ENCODE peak calls at places on chromosomes 5 and 9, in four cellular contexts. J is MM.1S, C is HepG2, W is HCT116. Q is an unnamed sample. For H3K79me2, the result is how much of the 10 kb centered on the place peaks cover.

GRCh38 chr5:32059779-32060178 is 114.3 kb downstream of the GOLPH3 start:
- DNase-seq in J (no peak), W (no peak), C (no peak), Q (no peak)

GRCh38 chr9:96781552-96781951 is 3.7 kb upstream of the ZNF510 start:
- DNase-seq in C (no peak), J (no peak), W (no peak), Q (no peak)

GRCh38 chr9:32783168-32783891 is at the start of gene TMEM215:
- DNase-seq in J (no peak), C (no peak), W (no peak), Q (no peak)

GRCh38 chr5:140145818-140146522 is 20.2 kb downstream of the IGIP start:
- DNase-seq in C (peak), W (no peak), J (peak), Q (no peak)

GRCh38 chr9:17528859-17529258 is 50.0 kb upstream of the SH3GL2 start:
- DNase-seq in W (no peak), C (no peak), J (no peak), Q (no peak)

GRCh38 chr5:115295775-115296129 is 702 bp downstream of the CCDC112 start:
- DNase-seq in W (no peak), J (no peak), C (no peak), Q (no peak)

GRCh38 chr5:87327998-87328397 is 60.3 kb downstream of the RASA1 start:
- DNase-seq in C (no peak), W (no peak), J (no peak), Q (no peak)

GRCh38 chr9:121107041-121107440 is 32.3 kb downstream of the CNTRL start:
- DNase-seq in W (peak), J (no peak), C (peak), Q (no peak)

GRCh38 chr9:137194909-137195308 is 5.6 kb downstream of the TPRN start:
- DNase-seq in W (no peak), J (no peak), C (no peak), Q (no peak)

GRCh38 chr5:170273968-170274710 is 23.4 kb downstream of the LCP2 start:
- DNase-seq in W (peak), C (no peak), J (peak), Q (peak)

GRCh38 chr9:27940535-27940934 is 367.3 kb upstream of the C9orf72 start:
- DNase-seq in J (peak), C (no peak), W (no peak), Q (no peak)

GRCh38 chr9:137902646-137903045 is 25.1 kb downstream of the CACNA1B start:
- DNase-seq in C (no peak), W (no peak), J (no peak), Q (peak)

GRCh38 chr5:158463971-158464370 is 605.0 kb upstream of the CLINT1 start:
- DNase-seq in J (no peak), C (peak), W (no peak), Q (no peak)

GRCh38 chr9:83304686-83305085 is 233.5 kb downstream of the FRMD3 start:
- DNase-seq in C (no peak), W (no peak), J (no peak), Q (no peak)

GRCh38 chr9:34457266-34458012 is 931 bp downstream of the FAM219A start:
- DNase-seq in C (no peak), W (no peak), J (no peak), Q (no peak)

GRCh38 chr5:78661044-78661443 is 12.5 kb upstream of the LHFPL2 start:
- DNase-seq in J (no peak), C (no peak), W (no peak), Q (no peak)

DNA sequence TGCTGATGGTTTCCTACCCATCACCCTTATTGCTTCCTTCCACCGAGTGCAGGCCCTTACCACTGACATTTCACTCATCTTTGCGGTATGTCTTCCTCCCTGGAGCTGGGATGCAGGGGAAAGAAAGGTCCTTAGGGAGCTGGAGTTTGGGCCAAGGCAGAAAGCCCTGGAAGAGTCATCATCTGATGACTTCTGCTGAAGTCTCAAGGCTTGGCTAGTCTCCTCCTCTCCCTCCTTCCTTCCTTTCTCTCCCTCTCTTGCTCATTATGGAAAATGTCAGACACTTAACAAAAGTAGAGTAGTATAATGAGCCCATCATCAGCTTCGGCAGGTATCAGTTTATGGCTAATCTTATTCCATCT is 40.0 kb downstream of the LARP1 start:
- DNase-seq in W (no peak), J (no peak), C (no peak), Q (no peak)
- H3K9ac ChIP-seq in W (no peak), J (no peak), C (no peak), Q (no peak)

GRCh38 chr9:503881-504852 is 289.5 kb downstream of the DOCK8 start:
- DNase-seq in J (peak), C (peak), W (peak), Q (peak)

GRCh38 chr9:503331-503730 is 288.7 kb downstream of the DOCK8 start:
- DNase-seq in W (no peak), J (no peak), C (no peak), Q (no peak)

DNA sequence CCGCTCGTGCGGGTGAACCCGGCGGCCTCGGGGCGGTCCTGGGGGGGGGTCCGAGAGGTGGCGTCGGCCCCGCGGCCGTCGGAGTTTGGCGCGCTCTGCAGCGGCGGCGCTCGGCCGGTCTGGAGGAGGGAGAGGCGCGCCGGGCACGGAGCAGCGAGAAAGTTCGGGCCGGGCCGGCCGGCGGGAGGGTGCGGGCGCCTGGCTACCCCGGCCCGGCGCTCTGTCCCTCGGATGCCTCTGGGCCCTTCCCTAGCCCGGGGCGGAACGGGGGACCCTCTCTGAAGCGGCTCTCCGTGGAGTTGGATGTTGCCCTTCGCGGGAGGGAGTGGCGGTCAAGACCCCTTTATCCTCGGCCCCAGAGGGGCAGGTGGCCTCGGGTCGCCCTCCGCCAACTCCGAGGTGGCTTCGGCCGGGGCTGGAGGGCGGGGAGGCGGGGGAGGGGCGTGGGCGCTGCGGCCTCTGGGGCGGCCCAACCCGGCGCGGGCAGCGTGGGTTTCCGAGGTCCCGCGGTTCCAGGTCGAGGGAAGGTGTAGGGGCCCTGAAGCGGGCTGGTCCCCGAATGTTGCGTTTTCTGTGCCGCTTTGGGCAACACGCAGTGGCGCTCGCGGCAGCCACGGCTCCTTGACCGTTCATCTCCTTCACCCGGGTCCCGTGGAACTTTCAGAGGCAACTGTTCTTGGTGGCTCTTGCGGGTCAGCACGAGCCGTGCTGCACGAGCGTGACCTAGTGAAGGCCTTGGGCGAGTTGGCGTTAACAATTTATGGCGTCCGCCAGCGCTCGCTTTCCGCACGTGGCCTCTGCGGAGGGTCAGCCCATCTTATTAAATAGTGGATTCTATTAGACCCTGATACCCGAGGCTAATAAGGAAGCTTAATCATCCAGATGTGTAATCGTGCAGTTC is 290.5 kb downstream of the DOCK8 start:
- DNase-seq in W (no peak), C (no peak), J (no peak), Q (no peak)
- TF ChIP-seq EZH2 in W (no peak), C (no peak), J (no peak), Q (no peak)

DNA sequence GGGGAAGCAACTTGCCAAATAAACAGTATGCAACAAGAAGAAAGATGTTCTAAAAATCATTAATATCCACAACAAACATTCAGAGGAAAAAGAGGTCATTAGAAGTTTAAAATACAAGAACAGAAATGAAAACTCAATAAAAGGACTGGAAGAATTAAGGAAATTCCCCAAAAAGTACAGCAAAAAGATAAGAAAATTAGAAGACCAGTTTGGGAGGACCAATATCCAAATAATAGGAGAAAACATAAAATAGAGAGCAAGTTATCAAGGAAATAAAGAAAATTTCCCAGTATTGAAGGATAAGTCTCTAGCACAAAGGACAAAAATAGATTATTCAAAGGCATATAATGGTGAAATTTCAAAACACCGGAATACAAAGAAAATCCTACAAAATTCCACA is 21.9 kb downstream of the DIAPH1 start:
- DNase-seq in W (no peak), J (no peak), C (no peak), Q (no peak)
- H3K79me2 ChIP-seq in W (half or more), J (half or more), C (half or more), Q (half or more)

DNA sequence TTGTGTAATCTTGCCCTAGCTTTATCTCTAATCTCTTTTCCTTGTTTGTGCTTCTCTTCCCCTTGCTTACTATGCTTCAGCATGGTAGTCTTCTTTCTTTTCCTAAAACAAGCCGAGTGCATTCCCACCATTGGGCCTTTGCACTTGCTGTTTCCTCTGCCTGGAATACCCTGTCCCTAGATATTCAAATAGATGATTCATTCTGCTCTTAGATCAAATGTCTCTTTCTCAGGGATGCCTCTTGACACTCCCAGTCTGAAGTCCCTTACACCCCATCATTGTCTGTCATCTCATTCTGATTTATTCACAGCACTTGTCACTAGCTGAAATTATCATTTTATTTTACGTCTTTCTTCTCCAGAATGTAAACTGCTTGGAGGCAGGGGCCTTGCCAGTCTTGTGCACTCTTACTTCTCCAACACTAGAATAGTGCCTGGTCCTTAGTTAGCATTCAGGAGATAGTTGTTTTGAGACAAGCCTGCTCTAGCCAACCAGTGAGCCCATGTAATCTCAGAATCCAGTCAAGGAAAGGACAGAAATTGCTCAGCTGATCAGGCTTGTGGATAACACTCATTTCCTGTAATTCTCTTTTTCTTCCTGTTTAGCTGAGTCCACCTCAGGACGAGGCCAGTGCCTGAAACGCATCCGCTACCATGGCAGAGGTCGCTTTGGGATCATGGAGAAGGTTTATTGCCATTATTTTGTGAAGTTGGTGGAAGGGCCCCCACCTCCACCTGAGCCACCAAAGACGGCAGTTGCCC is 25.4 kb downstream of the MRPL22 start:
- DNase-seq in W (no peak), C (no peak), J (no peak), Q (no peak)
- H3K9ac ChIP-seq in W (no peak), C (no peak), J (no peak), Q (no peak)

GRCh38 chr5:167861931-167862426 is 429.5 kb upstream of the WWC1 start:
- DNase-seq in J (no peak), C (no peak), W (no peak), Q (no peak)

GRCh38 chr5:167861134-167861930 is 430.1 kb upstream of the WWC1 start:
- DNase-seq in W (no peak), C (no peak), J (peak), Q (peak)

GRCh38 chr5:167853421-167853820 is 438.0 kb upstream of the WWC1 start:
- DNase-seq in W (no peak), C (no peak), J (no peak), Q (no peak)

GRCh38 chr5:167855818-167856217 is 435.6 kb upstream of the WWC1 start:
- DNase-seq in W (no peak), C (no peak), J (no peak), Q (no peak)

DNA sequence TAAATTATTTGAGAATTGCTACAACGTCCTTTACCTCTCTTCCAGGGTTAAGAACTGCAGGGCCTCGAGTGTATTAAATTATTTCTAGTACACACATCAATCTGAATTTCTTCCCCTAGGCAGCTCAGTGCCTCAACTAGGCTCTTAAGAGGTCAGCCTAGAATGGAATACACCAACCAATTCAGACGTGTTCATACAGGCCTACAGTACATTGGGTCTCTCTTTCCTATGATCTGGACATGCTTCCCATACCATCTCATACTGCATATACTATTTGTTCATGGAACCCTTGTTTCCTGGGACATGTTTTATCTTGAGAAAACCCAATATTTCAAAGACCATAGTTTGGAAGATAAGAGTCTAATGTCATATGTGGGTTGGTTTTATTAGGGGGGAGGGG is 434.1 kb upstream of the WWC1 start:
- DNase-seq in C (no peak), W (no peak), J (no peak), Q (no peak)
- TF ChIP-seq EZH2 in C (no peak), W (no peak), J (no peak), Q (no peak)

GRCh38 chr9:81652058-81652457 is 37.3 kb downstream of the TLE1 start:
- DNase-seq in W (no peak), J (no peak), C (no peak), Q (no peak)

GRCh38 chr9:81653240-81653639 is 36.1 kb downstream of the TLE1 start:
- DNase-seq in J (no peak), W (no peak), C (no peak), Q (no peak)

GRCh38 chr9:81656004-81656403 is 33.3 kb downstream of the TLE1 start:
- DNase-seq in C (peak), J (no peak), W (no peak), Q (no peak)

GRCh38 chr9:81661339-81661738 is 28.0 kb downstream of the TLE1 start:
- DNase-seq in C (no peak), W (no peak), J (no peak), Q (no peak)

GRCh38 chr9:81656871-81657337 is 32.4 kb downstream of the TLE1 start:
- DNase-seq in J (no peak), C (peak), W (no peak), Q (no peak)
- H3K79me2 ChIP-seq in J (under half), C (half or more), W (under half), Q (under half)

GRCh38 chr5:177555228-177555627 is 865 bp upstream of the FAM193B start:
- DNase-seq in J (no peak), C (no peak), W (no peak), Q (no peak)
- H3K9ac ChIP-seq in J (no peak), C (no peak), W (no peak), Q (no peak)

Q was measured in DND-41.